ENCODE peak calls at places on chromosome 13, in eight cellular contexts. Z, P, X, N, H, M, R and B are unnamed samples.

GRCh38 chr13:91308299-91308698 is 39.2 kb upstream of the MIR17HG start:
- DNase-seq in Z (no peak), P (peak; percentile 62), X (no peak), N (no peak), H (peak; percentile 3), M (peak; percentile 31), R (no peak), B (no peak)

GRCh38 chr13:31797154-31797775 is 57.9 kb downstream of the RXFP2 start:
- DNase-seq in Z (peak; percentile 33), P (no peak), X (peak; percentile 57), N (peak; percentile 22), H (peak; percentile 52), M (peak; percentile 36), R (peak; percentile 20), B (no peak)

GRCh38 chr13:65990684-65991083 is 1239.5 kb downstream of the PCDH9 start:
- DNase-seq in Z (no peak), P (no peak), X (no peak), N (no peak), H (no peak), M (no peak), R (no peak), B (no peak)

GRCh38 chr13:26996965-26997752 is 174.5 kb downstream of the USP12 start:
- DNase-seq in Z (no peak), P (peak; percentile 75), X (no peak), N (no peak), H (no peak), M (no peak), R (no peak), B (no peak)

GRCh38 chr13:24275041-24275440 is 34.3 kb upstream of the C1QTNF9 start:
- DNase-seq in Z (no peak), P (no peak), X (no peak), N (no peak), H (no peak), M (no peak), R (no peak), B (no peak)

GRCh38 chr13:48009298-48009697 is 8.2 kb upstream of the SUCLA2 start:
- DNase-seq in Z (peak; percentile 73), P (no peak), X (no peak), N (peak; percentile 84), H (peak; percentile 78), M (no peak), R (peak; percentile 66), B (no peak)

GRCh38 chr13:94731028-94731427 is 18.7 kb upstream of the SOX21 start:
- DNase-seq in Z (no peak), P (no peak), X (no peak), N (no peak), H (no peak), M (no peak), R (no peak), B (no peak)

GRCh38 chr13:24263652-24264051 is 45.7 kb upstream of the C1QTNF9 start:
- DNase-seq in Z (peak; percentile 69), P (no peak), X (no peak), N (no peak), H (no peak), M (no peak), R (peak; percentile 61), B (no peak)

GRCh38 chr13:74562381-74562780 is 428.2 kb upstream of the KLF12 start:
- DNase-seq in Z (peak; percentile 68), P (no peak), X (no peak), N (peak; percentile 53), H (no peak), M (no peak), R (peak; percentile 61), B (no peak)

GRCh38 chr13:77506874-77507273 is 28.6 kb upstream of the SCEL start:
- DNase-seq in Z (no peak), P (peak; percentile 31), X (no peak), N (no peak), H (peak; percentile 30), M (no peak), R (peak; percentile 2), B (peak; percentile 16)

GRCh38 chr13:94608586-94608985 is 6.9 kb downstream of the GPR180 start:
- DNase-seq in Z (no peak), P (no peak), X (no peak), N (no peak), H (no peak), M (no peak), R (no peak), B (no peak)

GRCh38 chr13:37392389-37392788 is 206.2 kb downstream of the POSTN start:
- DNase-seq in Z (no peak), P (no peak), X (no peak), N (no peak), H (no peak), M (no peak), R (no peak), B (no peak)

GRCh38 chr13:27104606-27105005 is 67.0 kb downstream of the USP12 start:
- DNase-seq in Z (no peak), P (no peak), X (no peak), N (no peak), H (no peak), M (no peak), R (no peak), B (no peak)

GRCh38 chr13:113742445-113743120 is 16.4 kb upstream of the TMEM255B start:
- DNase-seq in Z (no peak), P (no peak), X (no peak), N (no peak), H (peak; percentile 7), M (no peak), R (no peak), B (no peak)

GRCh38 chr13:89465366-89465765 is 1794.2 kb downstream of the SLITRK5 start:
- DNase-seq in Z (peak; percentile 76), P (no peak), X (no peak), N (peak; percentile 96), H (no peak), M (peak; percentile 15), R (peak; percentile 72), B (no peak)

GRCh38 chr13:84243340-84243739 is 361.1 kb upstream of the SLITRK1 start:
- DNase-seq in Z (no peak), P (no peak), X (no peak), N (no peak), H (no peak), M (no peak), R (no peak), B (no peak)

GRCh38 chr13:79870766-79871165 is 389.8 kb downstream of the NDFIP2 start:
- DNase-seq in Z (peak; percentile 28), P (no peak), X (no peak), N (peak; percentile 55), H (no peak), M (no peak), R (peak; percentile 20), B (no peak)

GRCh38 chr13:44306401-44307192 is 67.0 kb upstream of the SERP2 start:
- DNase-seq in Z (peak; percentile 99), P (no peak), X (peak; percentile 67), N (peak; percentile 97), H (peak; percentile 95), M (peak; percentile 52), R (peak; percentile 99), B (no peak)

GRCh38 chr13:57627663-57628062 is 3.9 kb upstream of the PCDH17 start:
- DNase-seq in Z (peak; percentile 27), P (peak; percentile 43), X (peak; percentile 55), N (no peak), H (peak; percentile 41), M (peak; percentile 26), R (peak; percentile 12), B (peak; percentile 21)

GRCh38 chr13:72180253-72180952 is 313.4 kb upstream of the DACH1 start:
- DNase-seq in Z (peak; percentile 92), P (no peak), X (no peak), N (peak; percentile 75), H (peak; percentile 90), M (peak; percentile 8), R (peak; percentile 92), B (no peak)

GRCh38 chr13:104387514-104387913 is 1321.3 kb upstream of the SLC10A2 start:
- DNase-seq in Z (no peak), P (no peak), X (no peak), N (no peak), H (no peak), M (no peak), R (no peak), B (no peak)

DNA sequence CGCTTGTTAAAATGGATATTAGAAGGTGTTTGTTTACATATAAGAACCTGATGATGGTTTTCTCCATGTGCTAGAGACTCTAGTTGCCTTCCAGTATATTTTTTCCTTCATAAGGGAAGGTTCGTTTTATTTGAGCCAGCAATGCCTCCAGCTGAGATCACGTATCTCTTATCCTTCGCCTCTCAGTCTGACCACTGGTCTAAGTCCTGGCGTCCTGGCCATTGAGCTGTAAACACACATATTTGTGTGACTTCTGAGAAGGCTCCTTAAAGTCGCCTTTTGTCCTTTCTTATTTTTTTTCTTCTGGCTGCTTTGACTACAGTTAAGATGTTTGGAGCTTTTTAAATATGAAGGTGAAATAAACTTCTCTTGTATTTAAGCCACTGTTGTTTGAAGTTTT is 23.7 kb upstream of the GPR183 start:
- DNase-seq in Z (no peak), P (no peak), X (no peak), N (no peak), H (no peak), M (no peak), R (no peak), B (no peak)
- H3K4me2 ChIP-seq in Z (no peak overlapping the region), P (peak overlapping the region; percentile 4), X (no peak overlapping the region), N (no peak overlapping the region), H (peak overlapping the region; percentile 49), M (no peak overlapping the region), R (no peak overlapping the region), B (no peak overlapping the region)

DNA sequence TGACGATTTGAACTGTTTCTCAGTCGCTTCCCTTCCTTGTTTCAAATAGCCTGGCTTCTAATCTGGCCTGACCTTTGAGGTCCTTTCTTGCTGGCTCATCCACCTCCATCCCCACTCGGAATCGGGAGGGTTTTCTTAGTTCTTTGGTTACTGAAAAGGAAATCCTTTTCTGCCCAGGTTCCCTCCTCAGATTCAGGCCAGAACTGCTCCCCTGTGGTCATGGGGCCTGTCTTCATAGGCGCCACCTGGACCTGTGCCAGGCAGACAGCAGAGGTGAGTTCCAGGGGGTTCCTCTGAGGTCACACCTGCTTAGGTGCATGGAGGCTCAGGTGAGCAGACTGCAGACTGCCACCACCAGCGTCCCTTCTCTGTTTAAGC is 62.4 kb downstream of the AKAP11 start:
- DNase-seq in Z (no peak), P (no peak), X (no peak), N (no peak), H (no peak), M (no peak), R (no peak), B (peak; percentile 65)
- H2AFZ ChIP-seq in Z (no peak overlapping the region), P (no peak overlapping the region), X (no peak overlapping the region), N (no peak overlapping the region), H (peak overlapping the region; percentile 87), M (peak overlapping the region; percentile 82), R (no peak overlapping the region), B (peak overlapping the region; percentile 72)

DNA sequence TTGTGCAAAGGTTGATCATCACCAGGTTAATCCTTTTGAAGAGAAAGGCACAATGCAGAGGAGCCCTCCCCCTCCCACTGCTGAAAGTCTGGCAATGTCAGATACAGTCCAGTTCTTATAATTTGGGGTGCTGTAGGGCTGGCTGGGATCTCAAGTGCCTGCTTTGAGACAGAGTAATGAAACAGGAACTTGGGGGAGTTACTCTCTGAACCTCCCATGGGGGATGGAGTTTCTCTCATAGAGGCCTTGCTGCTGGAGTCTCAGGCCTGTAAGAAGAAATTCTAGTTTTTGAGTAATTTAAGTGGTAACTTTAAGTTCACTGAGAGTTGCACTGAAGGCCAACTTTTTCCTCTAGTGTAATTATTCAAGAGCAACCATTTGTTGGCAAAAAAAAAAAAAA is 410.5 kb downstream of the KCNRG start:
- DNase-seq in Z (no peak), P (peak; percentile 40), X (no peak), N (no peak), H (no peak), M (no peak), R (no peak), B (peak; percentile 11)
- H3K4me2 ChIP-seq in Z (no peak overlapping the region), P (peak overlapping the region; percentile 14), X (no peak overlapping the region), N (no peak overlapping the region), H (no peak overlapping the region), M (no peak overlapping the region), R (no peak overlapping the region), B (no peak overlapping the region)

GRCh38 chr13:99123101-99124045 is 77.3 kb upstream of the UBAC2 start:
- DNase-seq in Z (peak; percentile 59), P (no peak), X (no peak), N (peak; percentile 50), H (no peak), M (no peak), R (peak; percentile 42), B (no peak)
- H2AFZ ChIP-seq in Z (no peak overlapping the region), P (no peak overlapping the region), X (no peak overlapping the region), N (no peak overlapping the region), H (no peak overlapping the region), M (no peak overlapping the region), R (no peak overlapping the region), B (no peak overlapping the region)